ENCODE peak calls at places on chromosomes 12 and 14, in five cellular contexts. One of them, this sample, is unnamed.

GRCh38 chr12:49854976-49855375 is 12.1 kb upstream of the BCDIN3D start:
- DNase-seq in A549: no peak
- DNase-seq in body of pancreas: no peak
- DNase-seq in BE2C: no peak
- DNase-seq in mammary epithelial cell: no peak
- DNase-seq in this sample: no peak

GRCh38 chr12:65330341-65330740 is 51.9 kb downstream of the MSRB3 start:
- DNase-seq in A549: no peak
- DNase-seq in BE2C: no peak
- DNase-seq in body of pancreas: no peak
- DNase-seq in mammary epithelial cell: no peak
- DNase-seq in this sample: no peak

GRCh38 chr12:47837190-47838171 is 17.8 kb upstream of the HDAC7 start:
- DNase-seq in A549: peak
- DNase-seq in mammary epithelial cell: peak
- DNase-seq in BE2C: peak
- DNase-seq in body of pancreas: peak
- DNase-seq in this sample: peak

GRCh38 chr12:108568653-108569154 is 6.3 kb downstream of the ISCU start:
- DNase-seq in A549: no peak
- DNase-seq in BE2C: no peak
- DNase-seq in mammary epithelial cell: no peak
- DNase-seq in body of pancreas: no peak
- DNase-seq in this sample: no peak

GRCh38 chr12:111454311-111454710 is 48.6 kb downstream of the SH2B3 start:
- DNase-seq in mammary epithelial cell: no peak
- DNase-seq in body of pancreas: peak
- DNase-seq in BE2C: no peak
- DNase-seq in A549: no peak
- DNase-seq in this sample: no peak

GRCh38 chr12:33296529-33296928 is 143.1 kb downstream of the SYT10 start:
- DNase-seq in body of pancreas: no peak
- DNase-seq in mammary epithelial cell: no peak
- DNase-seq in BE2C: no peak
- DNase-seq in A549: no peak
- DNase-seq in this sample: no peak

GRCh38 chr14:20305265-20306078 is at the start of gene TTC5:
- DNase-seq in BE2C: peak
- DNase-seq in A549: peak
- DNase-seq in body of pancreas: peak
- DNase-seq in mammary epithelial cell: peak
- DNase-seq in this sample: peak

GRCh38 chr12:3329361-3329760 is 161.6 kb upstream of the PRMT8 start:
- DNase-seq in A549: no peak
- DNase-seq in BE2C: no peak
- DNase-seq in mammary epithelial cell: no peak
- DNase-seq in body of pancreas: no peak
- DNase-seq in this sample: no peak

GRCh38 chr12:68180792-68181744 is 21.5 kb upstream of the IFNG start:
- DNase-seq in body of pancreas: no peak
- DNase-seq in mammary epithelial cell: no peak
- DNase-seq in BE2C: no peak
- DNase-seq in A549: no peak
- DNase-seq in this sample: no peak

GRCh38 chr14:24937300-24937699 is 112.6 kb downstream of the STXBP6 start:
- DNase-seq in A549: no peak
- DNase-seq in mammary epithelial cell: no peak
- DNase-seq in body of pancreas: no peak
- DNase-seq in BE2C: no peak
- DNase-seq in this sample: no peak

GRCh38 chr14:95453713-95453980 is 62.8 kb downstream of the SYNE3 start:
- DNase-seq in body of pancreas: no peak
- DNase-seq in A549: no peak
- DNase-seq in mammary epithelial cell: no peak
- DNase-seq in BE2C: no peak
- DNase-seq in this sample: no peak

GRCh38 chr14:95449131-95449530 is 67.3 kb downstream of the SYNE3 start:
- DNase-seq in body of pancreas: no peak
- DNase-seq in mammary epithelial cell: no peak
- DNase-seq in BE2C: no peak
- DNase-seq in A549: no peak
- DNase-seq in this sample: no peak

GRCh38 chr14:95455246-95455645 is 61.2 kb downstream of the SYNE3 start:
- DNase-seq in BE2C: no peak
- DNase-seq in body of pancreas: no peak
- DNase-seq in mammary epithelial cell: no peak
- DNase-seq in A549: no peak
- DNase-seq in this sample: no peak

GRCh38 chr14:95452890-95453712 is 63.3 kb downstream of the SYNE3 start:
- DNase-seq in BE2C: no peak
- DNase-seq in mammary epithelial cell: no peak
- DNase-seq in A549: no peak
- DNase-seq in body of pancreas: no peak
- DNase-seq in this sample: no peak

GRCh38 chr14:95452176-95452889 is 64.1 kb downstream of the SYNE3 start:
- DNase-seq in body of pancreas: no peak
- DNase-seq in A549: peak
- DNase-seq in BE2C: peak
- DNase-seq in mammary epithelial cell: no peak
- DNase-seq in this sample: no peak
- TF ChIP-seq CTCF in body of pancreas: peak
- TF ChIP-seq CTCF in A549: peak
- TF ChIP-seq CTCF in BE2C: peak
- TF ChIP-seq CTCF in mammary epithelial cell: peak
- TF ChIP-seq CTCF in this sample: peak

DNA sequence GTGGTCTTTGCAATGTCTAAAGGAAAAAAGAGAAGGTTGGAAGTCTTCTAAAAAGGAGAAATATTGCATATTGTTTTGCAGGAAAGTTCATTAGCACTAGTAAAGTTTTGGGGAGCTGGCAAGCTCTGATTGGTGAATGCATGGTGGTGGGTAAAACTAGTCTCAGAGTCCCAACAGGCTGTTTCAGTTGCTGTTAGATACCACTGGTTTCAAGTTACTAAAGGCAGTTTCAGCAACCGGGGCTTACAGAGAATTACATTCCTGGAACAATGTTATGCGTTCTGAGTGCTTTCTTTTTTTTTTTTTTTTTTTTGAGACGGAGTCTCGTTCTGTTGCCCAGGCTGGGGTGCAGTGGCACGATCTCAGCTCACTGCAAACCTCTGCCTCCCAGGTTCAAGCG is 208.2 kb downstream of the EPS8 start:
- DNase-seq in body of pancreas: no peak
- DNase-seq in A549: no peak
- DNase-seq in mammary epithelial cell: no peak
- DNase-seq in BE2C: no peak
- DNase-seq in this sample: no peak
- H3K4me3 ChIP-seq in body of pancreas: no peak
- H3K4me3 ChIP-seq in A549: no peak
- H3K4me3 ChIP-seq in mammary epithelial cell: no peak
- H3K4me3 ChIP-seq in BE2C: no peak
- H3K4me3 ChIP-seq in this sample: no peak

GRCh38 chr12:44313188-44313587 is 477.3 kb downstream of the TMEM117 start:
- DNase-seq in A549: no peak
- DNase-seq in mammary epithelial cell: no peak
- DNase-seq in BE2C: no peak
- DNase-seq in body of pancreas: no peak
- DNase-seq in this sample: no peak

GRCh38 chr12:44314007-44314500 is 478.2 kb downstream of the TMEM117 start:
- DNase-seq in body of pancreas: no peak
- DNase-seq in mammary epithelial cell: no peak
- DNase-seq in BE2C: no peak
- DNase-seq in A549: no peak
- DNase-seq in this sample: no peak

GRCh38 chr12:44317651-44318126 is 481.8 kb downstream of the TMEM117 start:
- DNase-seq in BE2C: peak
- DNase-seq in mammary epithelial cell: no peak
- DNase-seq in body of pancreas: no peak
- DNase-seq in A549: no peak
- DNase-seq in this sample: peak
- TF ChIP-seq CTCF in BE2C: peak
- TF ChIP-seq CTCF in mammary epithelial cell: peak
- TF ChIP-seq CTCF in body of pancreas: no peak
- TF ChIP-seq CTCF in A549: peak
- TF ChIP-seq CTCF in this sample: peak

GRCh38 chr12:95085612-95086011 is 12.2 kb upstream of the NR2C1 start:
- DNase-seq in body of pancreas: no peak
- DNase-seq in BE2C: no peak
- DNase-seq in A549: no peak
- DNase-seq in mammary epithelial cell: no peak
- DNase-seq in this sample: peak

GRCh38 chr12:95083471-95083870 is 10.1 kb upstream of the NR2C1 start:
- DNase-seq in mammary epithelial cell: no peak
- DNase-seq in A549: no peak
- DNase-seq in BE2C: no peak
- DNase-seq in body of pancreas: no peak
- DNase-seq in this sample: no peak

GRCh38 chr12:95088339-95088738 is 14.9 kb upstream of the NR2C1 start:
- DNase-seq in A549: no peak
- DNase-seq in body of pancreas: no peak
- DNase-seq in BE2C: no peak
- DNase-seq in mammary epithelial cell: no peak
- DNase-seq in this sample: no peak

GRCh38 chr12:95083938-95084337 is 10.5 kb upstream of the NR2C1 start:
- DNase-seq in body of pancreas: no peak
- DNase-seq in BE2C: no peak
- DNase-seq in mammary epithelial cell: no peak
- DNase-seq in A549: no peak
- DNase-seq in this sample: peak
- H3K4me3 ChIP-seq in body of pancreas: no peak
- H3K4me3 ChIP-seq in BE2C: no peak
- H3K4me3 ChIP-seq in mammary epithelial cell: no peak
- H3K4me3 ChIP-seq in A549: no peak
- H3K4me3 ChIP-seq in this sample: no peak

GRCh38 chr12:112927475-112927874 is 10.8 kb upstream of the OAS3 start:
- DNase-seq in BE2C: no peak
- DNase-seq in body of pancreas: no peak
- DNase-seq in A549: no peak
- DNase-seq in mammary epithelial cell: no peak
- DNase-seq in this sample: no peak

GRCh38 chr12:112927925-112928324 is 10.3 kb upstream of the OAS3 start:
- DNase-seq in A549: no peak
- DNase-seq in BE2C: no peak
- DNase-seq in body of pancreas: no peak
- DNase-seq in mammary epithelial cell: no peak
- DNase-seq in this sample: no peak

GRCh38 chr12:112929715-112930114 is 8.6 kb upstream of the OAS3 start:
- DNase-seq in BE2C: no peak
- DNase-seq in mammary epithelial cell: no peak
- DNase-seq in A549: no peak
- DNase-seq in body of pancreas: no peak
- DNase-seq in this sample: no peak

GRCh38 chr12:112930350-112930749 is 7.9 kb upstream of the OAS3 start:
- DNase-seq in mammary epithelial cell: no peak
- DNase-seq in A549: no peak
- DNase-seq in body of pancreas: no peak
- DNase-seq in BE2C: no peak
- DNase-seq in this sample: no peak

GRCh38 chr12:112928978-112929377 is 9.3 kb upstream of the OAS3 start:
- DNase-seq in BE2C: no peak
- DNase-seq in mammary epithelial cell: no peak
- DNase-seq in body of pancreas: no peak
- DNase-seq in A549: no peak
- DNase-seq in this sample: no peak
- TF ChIP-seq CTCF in BE2C: peak
- TF ChIP-seq CTCF in mammary epithelial cell: no peak
- TF ChIP-seq CTCF in body of pancreas: no peak
- TF ChIP-seq CTCF in A549: no peak
- TF ChIP-seq CTCF in this sample: no peak

DNA sequence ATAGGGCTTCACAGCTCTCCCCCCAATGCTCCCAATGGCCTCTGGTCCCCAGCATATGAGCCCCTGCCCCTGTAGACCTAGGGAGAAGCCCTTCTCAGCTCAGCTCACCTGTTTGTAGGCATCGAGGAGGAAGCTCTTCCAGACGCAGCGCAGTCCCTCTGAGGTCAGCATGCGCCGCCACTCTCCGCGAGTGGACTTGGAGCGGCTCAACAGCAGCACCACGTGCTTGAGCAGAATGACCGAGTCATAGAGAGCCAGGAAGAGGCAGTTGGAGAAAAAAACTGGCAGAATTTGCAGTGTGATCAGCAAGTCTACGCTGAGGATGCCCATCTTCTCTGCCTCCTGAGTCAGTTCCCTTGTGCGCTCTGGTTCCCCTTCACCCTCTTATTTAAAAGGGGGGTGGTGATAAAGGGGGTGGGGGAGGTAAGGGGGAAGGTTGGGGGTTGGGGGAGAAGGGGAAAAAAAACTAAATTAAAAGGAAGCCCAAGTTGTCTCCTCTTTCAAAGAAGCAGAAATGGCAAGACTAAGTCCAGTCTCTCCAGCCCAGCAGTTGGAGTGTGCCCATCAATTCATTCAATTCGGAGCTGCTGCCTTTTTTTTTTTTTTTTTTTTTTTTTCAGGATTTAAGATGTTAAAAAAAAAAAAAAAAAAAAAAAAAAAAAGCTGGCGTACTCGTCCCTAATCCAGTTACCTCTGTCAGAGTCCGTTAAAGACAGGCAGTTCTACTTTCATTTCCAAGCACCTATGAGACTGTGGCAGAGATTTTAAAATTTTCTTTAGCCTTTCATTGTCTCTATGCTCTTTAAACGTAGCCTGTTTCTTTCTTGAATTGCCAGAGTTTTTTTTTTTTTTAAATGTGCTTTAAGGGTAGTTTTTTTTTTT is at the start of gene DIO2:
- DNase-seq in mammary epithelial cell: no peak
- DNase-seq in A549: no peak
- DNase-seq in BE2C: no peak
- DNase-seq in body of pancreas: peak
- DNase-seq in this sample: no peak
- H3K4me3 ChIP-seq in mammary epithelial cell: peak
- H3K4me3 ChIP-seq in A549: peak
- H3K4me3 ChIP-seq in BE2C: peak
- H3K4me3 ChIP-seq in body of pancreas: no peak
- H3K4me3 ChIP-seq in this sample: no peak

DNA sequence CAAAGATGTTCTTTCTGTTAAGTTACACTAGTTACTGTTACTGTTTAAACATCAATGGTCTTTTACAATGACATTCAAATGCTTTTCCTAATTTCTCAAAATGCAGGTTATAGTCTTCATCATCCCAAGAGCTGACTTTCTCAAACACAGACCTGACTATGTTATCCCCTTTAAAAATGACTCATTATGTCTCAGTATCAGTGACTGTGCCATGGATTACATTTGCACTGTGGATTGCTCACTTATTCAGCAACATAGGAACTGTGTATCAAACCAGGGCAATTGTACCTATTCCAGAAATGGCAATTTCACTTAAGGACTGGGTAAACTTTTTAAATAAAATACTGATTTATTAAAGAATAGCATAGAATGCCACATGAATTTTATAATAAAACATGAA is 630.2 kb upstream of the NOVA1 start:
- DNase-seq in A549: no peak
- DNase-seq in BE2C: no peak
- DNase-seq in mammary epithelial cell: no peak
- DNase-seq in body of pancreas: no peak
- DNase-seq in this sample: no peak
- TF ChIP-seq CTCF in A549: no peak
- TF ChIP-seq CTCF in BE2C: no peak
- TF ChIP-seq CTCF in mammary epithelial cell: no peak
- TF ChIP-seq CTCF in body of pancreas: no peak
- TF ChIP-seq CTCF in this sample: no peak